ENCODE peak calls at places on chromosomes 13 and 19, in ten cellular contexts. One of them, this sample, is unnamed.

GRCh38 chr13:41700790-41701310 is 243.5 kb downstream of the RGCC start:
- DNase-seq in HepG2: no peak
- DNase-seq in fibroblast of pulmonary artery: peak; percentile 55
- DNase-seq in mucosa of descending colon: peak; percentile 12
- DNase-seq in BJ: peak; percentile 78
- DNase-seq in psoas muscle: no peak
- DNase-seq in HCT116: no peak
- DNase-seq in GM12865: no peak
- DNase-seq in HTR-8/SVneo: no peak
- DNase-seq in neural progenitor cell: no peak
- DNase-seq in this sample: no peak

GRCh38 chr19:48965806-48966540 is 864 bp downstream of the FTL start:
- DNase-seq in HepG2: peak; percentile 58
- DNase-seq in fibroblast of pulmonary artery: peak; percentile 76
- DNase-seq in mucosa of descending colon: peak; percentile 92
- DNase-seq in BJ: no peak
- DNase-seq in psoas muscle: peak; percentile 94
- DNase-seq in HCT116: peak; percentile 73
- DNase-seq in GM12865: peak; percentile 94
- DNase-seq in HTR-8/SVneo: no peak
- DNase-seq in neural progenitor cell: peak; percentile 95
- DNase-seq in this sample: peak; percentile 91

GRCh38 chr19:48152552-48152951 is 17.6 kb downstream of the LIG1 start:
- DNase-seq in HepG2: peak; percentile 24
- DNase-seq in fibroblast of pulmonary artery: peak; percentile 73
- DNase-seq in mucosa of descending colon: peak; percentile 80
- DNase-seq in BJ: no peak
- DNase-seq in psoas muscle: peak; percentile 69
- DNase-seq in HCT116: peak; percentile 18
- DNase-seq in GM12865: peak; percentile 67
- DNase-seq in HTR-8/SVneo: peak; percentile 59
- DNase-seq in neural progenitor cell: peak; percentile 61
- DNase-seq in this sample: peak; percentile 57

GRCh38 chr19:15290149-15290548 is 42.2 kb downstream of the BRD4 start:
- DNase-seq in HepG2: no peak
- DNase-seq in fibroblast of pulmonary artery: no peak
- DNase-seq in mucosa of descending colon: no peak
- DNase-seq in BJ: no peak
- DNase-seq in psoas muscle: no peak
- DNase-seq in HCT116: no peak
- DNase-seq in GM12865: no peak
- DNase-seq in HTR-8/SVneo: no peak
- DNase-seq in neural progenitor cell: no peak
- DNase-seq in this sample: no peak

GRCh38 chr19:20912973-20913372 is 10.1 kb upstream of the ZNF85 start:
- DNase-seq in HepG2: no peak
- DNase-seq in fibroblast of pulmonary artery: no peak
- DNase-seq in mucosa of descending colon: no peak
- DNase-seq in BJ: no peak
- DNase-seq in psoas muscle: no peak
- DNase-seq in HCT116: no peak
- DNase-seq in GM12865: no peak
- DNase-seq in HTR-8/SVneo: no peak
- DNase-seq in neural progenitor cell: no peak
- DNase-seq in this sample: no peak

GRCh38 chr13:111046590-111047141 is 68.4 kb upstream of the ARHGEF7 start:
- DNase-seq in HepG2: no peak
- DNase-seq in fibroblast of pulmonary artery: peak; percentile 40
- DNase-seq in mucosa of descending colon: no peak
- DNase-seq in BJ: no peak
- DNase-seq in psoas muscle: peak; percentile 73
- DNase-seq in HCT116: no peak
- DNase-seq in GM12865: peak; percentile 73
- DNase-seq in HTR-8/SVneo: no peak
- DNase-seq in neural progenitor cell: no peak
- DNase-seq in this sample: no peak

GRCh38 chr13:74891610-74892009 is 590.4 kb downstream of the TBC1D4 start:
- DNase-seq in HepG2: no peak
- DNase-seq in fibroblast of pulmonary artery: peak; percentile 76
- DNase-seq in mucosa of descending colon: no peak
- DNase-seq in BJ: no peak
- DNase-seq in psoas muscle: no peak
- DNase-seq in HCT116: no peak
- DNase-seq in GM12865: no peak
- DNase-seq in HTR-8/SVneo: no peak
- DNase-seq in neural progenitor cell: no peak
- DNase-seq in this sample: no peak

GRCh38 chr13:94192576-94192975 is 286.9 kb downstream of the DCT start:
- DNase-seq in HepG2: peak; percentile 30
- DNase-seq in fibroblast of pulmonary artery: peak; percentile 45
- DNase-seq in mucosa of descending colon: peak; percentile 62
- DNase-seq in BJ: no peak
- DNase-seq in psoas muscle: no peak
- DNase-seq in HCT116: no peak
- DNase-seq in GM12865: peak; percentile 22
- DNase-seq in HTR-8/SVneo: no peak
- DNase-seq in neural progenitor cell: peak; percentile 67
- DNase-seq in this sample: peak; percentile 64

GRCh38 chr19:15430526-15431120 is 11.8 kb upstream of the AKAP8L start:
- DNase-seq in HepG2: no peak
- DNase-seq in fibroblast of pulmonary artery: no peak
- DNase-seq in mucosa of descending colon: no peak
- DNase-seq in BJ: no peak
- DNase-seq in psoas muscle: peak; percentile 28
- DNase-seq in HCT116: no peak
- DNase-seq in GM12865: no peak
- DNase-seq in HTR-8/SVneo: no peak
- DNase-seq in neural progenitor cell: no peak
- DNase-seq in this sample: no peak

GRCh38 chr13:37443538-37443937 is 155.0 kb downstream of the POSTN start:
- DNase-seq in HepG2: no peak
- DNase-seq in fibroblast of pulmonary artery: peak; percentile 83
- DNase-seq in mucosa of descending colon: no peak
- DNase-seq in BJ: peak; percentile 78
- DNase-seq in psoas muscle: no peak
- DNase-seq in HCT116: no peak
- DNase-seq in GM12865: no peak
- DNase-seq in HTR-8/SVneo: no peak
- DNase-seq in neural progenitor cell: no peak
- DNase-seq in this sample: no peak

GRCh38 chr13:111328803-111329410 is 8.5 kb downstream of the TEX29 start:
- DNase-seq in HepG2: no peak
- DNase-seq in fibroblast of pulmonary artery: no peak
- DNase-seq in mucosa of descending colon: no peak
- DNase-seq in BJ: no peak
- DNase-seq in psoas muscle: no peak
- DNase-seq in HCT116: no peak
- DNase-seq in GM12865: no peak
- DNase-seq in HTR-8/SVneo: no peak
- DNase-seq in neural progenitor cell: no peak
- DNase-seq in this sample: no peak

GRCh38 chr19:45765365-45766292 is 3.4 kb downstream of the SIX5 start:
- DNase-seq in HepG2: no peak
- DNase-seq in fibroblast of pulmonary artery: no peak
- DNase-seq in mucosa of descending colon: no peak
- DNase-seq in BJ: no peak
- DNase-seq in psoas muscle: no peak
- DNase-seq in HCT116: no peak
- DNase-seq in GM12865: no peak
- DNase-seq in HTR-8/SVneo: no peak
- DNase-seq in neural progenitor cell: no peak
- DNase-seq in this sample: no peak

GRCh38 chr13:84609716-84610115 is 727.4 kb upstream of the SLITRK1 start:
- DNase-seq in HepG2: no peak
- DNase-seq in fibroblast of pulmonary artery: peak; percentile 23
- DNase-seq in mucosa of descending colon: no peak
- DNase-seq in BJ: no peak
- DNase-seq in psoas muscle: no peak
- DNase-seq in HCT116: no peak
- DNase-seq in GM12865: no peak
- DNase-seq in HTR-8/SVneo: no peak
- DNase-seq in neural progenitor cell: no peak
- DNase-seq in this sample: no peak

GRCh38 chr19:40805258-40805868 is 6.4 kb downstream of the EGLN2 start:
- DNase-seq in HepG2: no peak
- DNase-seq in fibroblast of pulmonary artery: no peak
- DNase-seq in mucosa of descending colon: peak; percentile 54
- DNase-seq in BJ: no peak
- DNase-seq in psoas muscle: no peak
- DNase-seq in HCT116: no peak
- DNase-seq in GM12865: no peak
- DNase-seq in HTR-8/SVneo: no peak
- DNase-seq in neural progenitor cell: no peak
- DNase-seq in this sample: no peak

GRCh38 chr19:49188626-49189200 is 31.1 kb downstream of the TRPM4 start:
- DNase-seq in HepG2: no peak
- DNase-seq in fibroblast of pulmonary artery: no peak
- DNase-seq in mucosa of descending colon: no peak
- DNase-seq in BJ: no peak
- DNase-seq in psoas muscle: no peak
- DNase-seq in HCT116: no peak
- DNase-seq in GM12865: no peak
- DNase-seq in HTR-8/SVneo: no peak
- DNase-seq in neural progenitor cell: no peak
- DNase-seq in this sample: no peak

GRCh38 chr19:18775586-18776287 is 15.4 kb downstream of the COMP start:
- DNase-seq in HepG2: no peak
- DNase-seq in fibroblast of pulmonary artery: peak; percentile 17
- DNase-seq in mucosa of descending colon: no peak
- DNase-seq in BJ: no peak
- DNase-seq in psoas muscle: no peak
- DNase-seq in HCT116: no peak
- DNase-seq in GM12865: no peak
- DNase-seq in HTR-8/SVneo: peak; percentile 75
- DNase-seq in neural progenitor cell: no peak
- DNase-seq in this sample: no peak

GRCh38 chr13:73625562-73626339 is 508.5 kb downstream of the KLF12 start:
- DNase-seq in HepG2: no peak
- DNase-seq in fibroblast of pulmonary artery: no peak
- DNase-seq in mucosa of descending colon: no peak
- DNase-seq in BJ: no peak
- DNase-seq in psoas muscle: no peak
- DNase-seq in HCT116: no peak
- DNase-seq in GM12865: no peak
- DNase-seq in HTR-8/SVneo: no peak
- DNase-seq in neural progenitor cell: no peak
- DNase-seq in this sample: no peak

GRCh38 chr13:81223784-81224501 is 883.0 kb upstream of the SPRY2 start:
- DNase-seq in HepG2: no peak
- DNase-seq in fibroblast of pulmonary artery: no peak
- DNase-seq in mucosa of descending colon: peak; percentile 49
- DNase-seq in BJ: no peak
- DNase-seq in psoas muscle: no peak
- DNase-seq in HCT116: no peak
- DNase-seq in GM12865: no peak
- DNase-seq in HTR-8/SVneo: no peak
- DNase-seq in neural progenitor cell: no peak
- DNase-seq in this sample: no peak

GRCh38 chr13:73870970-73871935 is 263.0 kb downstream of the KLF12 start:
- DNase-seq in HepG2: no peak
- DNase-seq in fibroblast of pulmonary artery: peak; percentile 94
- DNase-seq in mucosa of descending colon: no peak
- DNase-seq in BJ: peak; percentile 35
- DNase-seq in psoas muscle: no peak
- DNase-seq in HCT116: no peak
- DNase-seq in GM12865: peak; percentile 11
- DNase-seq in HTR-8/SVneo: peak; percentile 17
- DNase-seq in neural progenitor cell: no peak
- DNase-seq in this sample: peak; percentile 75